ENCODE peak calls at places on chromosomes 12 and 14, in eight cellular contexts. E, A, Y, X, W, B, J and Q are unnamed samples.

GRCh38 chr12:9365296-9365695 is 157.1 kb upstream of the PZP start:
- DNase-seq in B (peak; percentile 78), A (no peak), Y (no peak), E (no peak), X (peak; percentile 37), J (no peak), W (peak; percentile 19), Q (no peak)

GRCh38 chr12:111488271-111488670 is 82.5 kb downstream of the SH2B3 start:
- DNase-seq in A (peak; percentile 37), B (peak; percentile 24), Y (no peak), X (peak; percentile 87), E (no peak), J (no peak), W (peak; percentile 49), Q (peak; percentile 53)

GRCh38 chr12:132747395-132747794 is 14.2 kb downstream of the ANKLE2 start:
- DNase-seq in B (no peak), W (no peak), E (no peak), J (no peak), A (no peak), X (no peak), Y (no peak), Q (no peak)

GRCh38 chr12:109988903-109989302 is 7.3 kb downstream of the GIT2 start:
- DNase-seq in X (no peak), Y (no peak), B (no peak), E (no peak), W (no peak), A (no peak), J (peak; percentile 80), Q (no peak)

GRCh38 chr12:29781176-29781575 is 2.6 kb downstream of the TMTC1 start:
- DNase-seq in W (no peak), B (no peak), X (no peak), A (no peak), J (no peak), Y (no peak), E (no peak), Q (no peak)

GRCh38 chr12:8026282-8026637 is 6.3 kb upstream of the FOXJ2 start:
- DNase-seq in B (no peak), A (no peak), J (no peak), W (no peak), Y (peak; percentile 81), X (no peak), E (no peak), Q (no peak)

GRCh38 chr14:104130974-104131651 is 7.3 kb upstream of the KIF26A start:
- DNase-seq in A (no peak), Y (peak; percentile 23), W (peak; percentile 1), X (peak; percentile 44), J (peak; percentile 29), E (no peak), B (no peak), Q (no peak)

GRCh38 chr14:68291820-68292219 is 472.2 kb downstream of the RAD51B start:
- DNase-seq in B (no peak), W (no peak), A (no peak), X (no peak), E (peak; percentile 37), J (no peak), Y (peak; percentile 42), Q (no peak)

GRCh38 chr12:39620664-39621658 is 1.4 kb upstream of the ABCD2 start:
- DNase-seq in W (no peak), E (no peak), A (no peak), J (no peak), B (peak; percentile 23), X (peak; percentile 10), Y (no peak), Q (no peak)

GRCh38 chr14:104974665-104975390 is 3.3 kb downstream of the AHNAK2 start:
- DNase-seq in X (no peak), W (no peak), A (no peak), B (no peak), Y (no peak), E (no peak), J (no peak), Q (no peak)

GRCh38 chr14:99179946-99180345 is 92.1 kb downstream of the BCL11B start:
- DNase-seq in W (no peak), E (no peak), Y (no peak), X (no peak), B (no peak), J (no peak), A (no peak), Q (no peak)

GRCh38 chr12:19572920-19573558 is 133.7 kb downstream of the AEBP2 start:
- DNase-seq in Y (peak; percentile 94), B (peak; percentile 52), W (peak; percentile 66), X (peak; percentile 73), E (peak; percentile 32), A (peak; percentile 24), J (peak; percentile 69), Q (no peak)

DNA sequence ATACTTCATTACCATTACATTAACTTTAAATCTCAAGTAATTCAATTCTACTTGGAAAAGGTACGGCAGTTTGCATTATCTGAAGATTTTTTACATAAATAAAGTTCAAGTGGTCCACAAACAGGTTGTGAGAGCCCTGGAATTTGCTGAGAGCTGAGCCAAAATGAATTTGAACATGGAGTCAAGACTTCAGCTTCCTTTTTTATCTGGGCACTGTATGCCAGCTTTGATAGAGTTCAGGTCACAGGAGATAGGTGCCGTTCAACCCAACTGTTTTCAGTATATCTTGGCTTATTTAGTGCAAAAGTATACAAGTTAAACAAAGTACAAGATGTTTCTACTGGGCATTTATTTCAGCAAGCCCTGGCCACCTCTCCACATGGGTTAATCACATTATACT is 28.8 kb downstream of the HNRNPC start:
- DNase-seq in A (no peak), Y (no peak), B (no peak), X (no peak), E (no peak), W (no peak), J (no peak), Q (no peak)
- H3K36me3 ChIP-seq in A (no peaks in the 10 kb centered on the region), Y (peaks cover 71% of the 10 kb centered on the region), B (peaks cover 3% of the 10 kb centered on the region), X (peaks cover 35% of the 10 kb centered on the region), E (peaks cover 60% of the 10 kb centered on the region), W (peaks cover 34% of the 10 kb centered on the region), J (peaks cover 13% of the 10 kb centered on the region), Q (no peaks in the 10 kb centered on the region)

GRCh38 chr12:41225179-41225578 is 37.1 kb downstream of the PDZRN4 start:
- DNase-seq in X (no peak), Y (no peak), J (no peak), A (no peak), W (no peak), E (no peak), B (no peak), Q (no peak)

GRCh38 chr12:41230756-41231155 is 42.6 kb downstream of the PDZRN4 start:
- DNase-seq in E (no peak), Y (no peak), B (no peak), X (no peak), J (no peak), W (no peak), A (no peak), Q (no peak)

GRCh38 chr12:41224066-41224465 is 35.9 kb downstream of the PDZRN4 start:
- DNase-seq in J (no peak), Y (no peak), B (no peak), W (no peak), E (no peak), A (no peak), X (no peak), Q (no peak)

GRCh38 chr12:41223600-41223999 is 35.5 kb downstream of the PDZRN4 start:
- DNase-seq in A (no peak), W (no peak), B (no peak), E (no peak), J (no peak), Y (no peak), X (no peak), Q (no peak)

DNA sequence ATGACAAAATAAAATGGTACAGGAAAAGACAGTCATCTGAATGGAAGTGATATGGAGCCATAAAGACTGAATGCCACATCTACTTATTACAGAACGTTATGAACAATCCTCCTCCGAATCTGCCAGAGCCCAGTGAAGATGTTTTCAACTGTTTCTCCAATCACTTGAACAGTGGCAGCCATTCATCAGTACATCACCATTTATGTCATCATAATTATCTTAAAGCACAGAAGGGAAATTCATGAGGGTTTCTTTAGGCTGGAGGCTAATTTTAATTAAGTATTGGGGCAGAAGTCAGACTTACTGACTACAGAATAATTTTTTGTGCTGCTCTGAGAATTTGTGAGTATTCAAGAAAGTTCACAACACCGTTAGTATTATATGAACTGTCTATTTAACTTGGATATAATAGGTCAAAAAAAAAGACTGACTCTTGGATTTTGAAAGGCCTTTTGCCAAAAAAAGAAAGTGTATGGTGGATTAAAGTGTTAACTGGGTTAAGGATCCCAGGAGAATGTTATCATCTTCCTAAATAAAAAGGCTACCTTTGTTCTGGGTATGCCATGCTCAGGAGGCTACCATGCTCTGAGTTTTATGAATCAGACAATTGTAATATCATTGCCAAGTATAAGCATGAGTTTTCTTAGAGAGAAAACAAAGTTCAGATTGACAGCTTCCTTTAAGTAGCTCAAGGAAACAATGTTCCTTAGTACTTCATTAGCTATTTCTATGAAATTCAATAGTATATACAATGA is 40.1 kb downstream of the PDZRN4 start:
- DNase-seq in J (no peak), X (no peak), E (no peak), Y (no peak), B (no peak), A (no peak), W (no peak), Q (no peak)
- H3K36me3 ChIP-seq in J (no peaks in the 10 kb centered on the region), X (no peaks in the 10 kb centered on the region), E (no peaks in the 10 kb centered on the region), Y (no peaks in the 10 kb centered on the region), B (no peaks in the 10 kb centered on the region), A (no peaks in the 10 kb centered on the region), W (no peaks in the 10 kb centered on the region), Q (no peaks in the 10 kb centered on the region)

GRCh38 chr12:53516758-53517455 is 9.6 kb upstream of the NPFF start:
- DNase-seq in W (no peak), Y (no peak), E (no peak), X (no peak), J (no peak), B (no peak), A (no peak), Q (no peak)
- H3K36me3 ChIP-seq in W (peaks cover 49% of the 10 kb centered on the region), Y (peaks cover 69% of the 10 kb centered on the region), E (peaks cover 16% of the 10 kb centered on the region), X (peaks cover 58% of the 10 kb centered on the region), J (peaks cover 23% of the 10 kb centered on the region), B (peaks cover 18% of the 10 kb centered on the region), A (no peaks in the 10 kb centered on the region), Q (no peaks in the 10 kb centered on the region)

GRCh38 chr14:64095620-64096019 is 198.6 kb downstream of the ESR2 start:
- DNase-seq in X (peak; percentile 50), B (peak; percentile 67), J (no peak), W (peak; percentile 52), Y (no peak), A (no peak), E (no peak), Q (no peak)
- H3K36me3 ChIP-seq in X (no peaks in the 10 kb centered on the region), B (no peaks in the 10 kb centered on the region), J (no peaks in the 10 kb centered on the region), W (no peaks in the 10 kb centered on the region), Y (peaks cover 9% of the 10 kb centered on the region), A (no peaks in the 10 kb centered on the region), E (no peaks in the 10 kb centered on the region), Q (peaks cover 47% of the 10 kb centered on the region)

DNA sequence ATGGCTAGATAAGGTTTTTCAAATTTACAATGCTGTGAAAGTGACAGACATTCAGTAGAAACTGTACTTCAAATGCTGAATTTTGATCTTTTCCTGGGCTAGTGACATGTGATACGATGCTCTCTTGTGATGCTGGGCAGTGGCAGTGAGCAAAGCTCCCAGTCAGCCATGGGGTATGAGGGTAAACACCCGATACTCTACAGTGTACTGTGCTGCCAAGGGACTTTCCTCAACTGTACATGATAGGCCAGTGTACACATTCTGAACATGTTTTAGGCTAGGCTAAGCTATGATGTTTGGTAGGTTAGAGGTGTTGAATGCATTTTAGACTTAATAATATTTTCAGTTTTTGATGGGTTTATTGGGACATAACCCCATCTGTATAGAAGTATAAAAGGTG is 17.6 kb downstream of the MBIP start:
- DNase-seq in B (no peak), E (no peak), Y (no peak), J (no peak), X (no peak), W (no peak), A (no peak), Q (no peak)
- H3K36me3 ChIP-seq in B (peaks cover 2% of the 10 kb centered on the region), E (peaks cover 26% of the 10 kb centered on the region), Y (peaks cover 60% of the 10 kb centered on the region), J (peaks cover 6% of the 10 kb centered on the region), X (peaks cover 42% of the 10 kb centered on the region), W (peaks cover 18% of the 10 kb centered on the region), A (no peaks in the 10 kb centered on the region), Q (no peaks in the 10 kb centered on the region)